ENCODE peak calls at places on chromosomes 3 and 15, in five cellular contexts. W, G, U, P and X are unnamed samples.

GRCh38 chr15:48634934-48635333 is 10.6 kb downstream of the FBN1 start:
- DNase-seq in W (no peak), G (no peak), U (peak), P (no peak), X (no peak)

GRCh38 chr3:189267981-189268613 is 96.3 kb downstream of the TPRG1 start:
- DNase-seq in W (no peak), G (no peak), U (peak), P (no peak), X (no peak)

GRCh38 chr15:37777006-37777405 is 157.4 kb upstream of the TMCO5A start:
- DNase-seq in W (no peak), G (no peak), U (no peak), P (no peak), X (no peak)

GRCh38 chr15:39266882-39267281 is 314.0 kb upstream of the THBS1 start:
- DNase-seq in W (no peak), G (no peak), U (no peak), P (no peak), X (no peak)

GRCh38 chr15:68447209-68447608 is 15.2 kb upstream of the ITGA11 start:
- DNase-seq in W (no peak), G (no peak), U (no peak), P (peak), X (no peak)

GRCh38 chr3:58640700-58641372 is 25.7 kb downstream of the FAM3D start:
- DNase-seq in W (peak), G (peak), U (peak), P (no peak), X (peak)

GRCh38 chr3:125236331-125236903 is 23.9 kb upstream of the SLC12A8 start:
- DNase-seq in W (no peak), G (peak), U (no peak), P (no peak), X (no peak)

GRCh38 chr15:61028427-61028826 is 200.7 kb downstream of the RORA start:
- DNase-seq in W (no peak), G (no peak), U (no peak), P (no peak), X (no peak)

GRCh38 chr15:38528279-38528678 is 36.3 kb downstream of the RASGRP1 start:
- DNase-seq in W (no peak), G (no peak), U (peak), P (no peak), X (no peak)

GRCh38 chr3:188747487-188747886 is 424.3 kb upstream of the TPRG1 start:
- DNase-seq in W (no peak), G (no peak), U (peak), P (no peak), X (no peak)

GRCh38 chr3:117722856-117723255 is 1013.3 kb downstream of the TUSC7 start:
- DNase-seq in W (no peak), G (no peak), U (no peak), P (no peak), X (no peak)

GRCh38 chr3:142279965-142280590 is 54.7 kb upstream of the GK5 start:
- DNase-seq in W (peak), G (no peak), U (peak), P (no peak), X (peak)

GRCh38 chr3:196638922-196639516 is 475 bp upstream of the NRROS start:
- DNase-seq in W (no peak), G (no peak), U (no peak), P (no peak), X (no peak)

GRCh38 chr3:189275852-189276251 is 104.1 kb downstream of the TPRG1 start:
- DNase-seq in W (no peak), G (no peak), U (no peak), P (no peak), X (no peak)

GRCh38 chr3:108053025-108053424 is 37.8 kb downstream of the CD47 start:
- DNase-seq in W (no peak), G (peak), U (no peak), P (no peak), X (no peak)

GRCh38 chr15:52098328-52098727 is 14.2 kb downstream of the BCL2L10 start:
- DNase-seq in W (no peak), G (no peak), U (no peak), P (no peak), X (no peak)

GRCh38 chr3:175215833-175216232 is 356.7 kb downstream of the NAALADL2 start:
- DNase-seq in W (no peak), G (no peak), U (no peak), P (no peak), X (no peak)

GRCh38 chr15:38068600-38068999 is 134.2 kb downstream of the TMCO5A start:
- DNase-seq in W (no peak), G (no peak), U (no peak), P (no peak), X (no peak)

GRCh38 chr3:41199866-41200668 is 762 bp downstream of the CTNNB1 start:
- DNase-seq in W (peak), G (peak), U (no peak), P (no peak), X (no peak)

GRCh38 chr3:197339841-197340520 is 41.6 kb upstream of the DLG1 start:
- DNase-seq in W (no peak), G (no peak), U (peak), P (no peak), X (peak)

GRCh38 chr15:99365232-99365631 is 114.0 kb downstream of the LRRC28 start:
- DNase-seq in W (no peak), G (no peak), U (no peak), P (no peak), X (no peak)

GRCh38 chr3:39501982-39502837 is 34.7 kb downstream of the MOBP start:
- DNase-seq in W (no peak), G (peak), U (no peak), P (no peak), X (no peak)

GRCh38 chr15:75648156-75649000 is 666 bp downstream of the SNX33 start:
- DNase-seq in W (no peak), G (peak), U (no peak), P (no peak), X (peak)

GRCh38 chr3:169117264-169117663 is 546.2 kb downstream of the MECOM start:
- DNase-seq in W (no peak), G (no peak), U (no peak), P (no peak), X (no peak)

GRCh38 chr3:21894459-21895083 is 143.6 kb upstream of the ZNF385D start:
- DNase-seq in W (no peak), G (no peak), U (peak), P (no peak), X (no peak)

GRCh38 chr15:90903733-90904536 is 833 bp downstream of the MAN2A2 start:
- DNase-seq in W (no peak), G (peak), U (no peak), P (no peak), X (no peak)

GRCh38 chr15:38069506-38069905 is 135.1 kb downstream of the TMCO5A start:
- DNase-seq in W (no peak), G (peak), U (peak), P (no peak), X (no peak)

GRCh38 chr3:26068890-26069289 is 279.0 kb downstream of the OXSM start:
- DNase-seq in W (no peak), G (no peak), U (no peak), P (no peak), X (no peak)

GRCh38 chr3:42652611-42653302 is 740 bp upstream of the ZBTB47 start:
- DNase-seq in W (no peak), G (peak), U (peak), P (peak), X (no peak)

GRCh38 chr3:126571078-126571477 is 12.3 kb upstream of the C3orf22 start:
- DNase-seq in W (no peak), G (no peak), U (no peak), P (peak), X (no peak)

GRCh38 chr15:100669260-100669659 is 66.9 kb downstream of the ASB7 start:
- DNase-seq in W (no peak), G (no peak), U (no peak), P (no peak), X (no peak)

GRCh38 chr3:171514466-171514865 is 54.3 kb upstream of the TNIK start:
- DNase-seq in W (no peak), G (no peak), U (no peak), P (no peak), X (no peak)

GRCh38 chr15:56468271-56468912 is 3.5 kb upstream of the MNS1 start:
- DNase-seq in W (no peak), G (no peak), U (peak), P (no peak), X (no peak)

GRCh38 chr3:138114431-138114918 is 933 bp downstream of the DZIP1L start:
- DNase-seq in W (no peak), G (no peak), U (peak), P (no peak), X (no peak)

GRCh38 chr3:181558870-181559269 is 152.9 kb upstream of the SOX2 start:
- DNase-seq in W (no peak), G (no peak), U (no peak), P (no peak), X (no peak)

GRCh38 chr3:159795050-159795449 is 193.6 kb upstream of the IL12A start:
- DNase-seq in W (no peak), G (no peak), U (no peak), P (no peak), X (no peak)

GRCh38 chr3:159788987-159789386 is 199.6 kb upstream of the IL12A start:
- DNase-seq in W (no peak), G (no peak), U (no peak), P (no peak), X (no peak)

GRCh38 chr3:159789742-159790635 is 198.6 kb upstream of the IL12A start:
- DNase-seq in W (no peak), G (no peak), U (no peak), P (no peak), X (no peak)

GRCh38 chr3:159791336-159791735 is 197.3 kb upstream of the IL12A start:
- DNase-seq in W (no peak), G (no peak), U (no peak), P (no peak), X (no peak)

DNA sequence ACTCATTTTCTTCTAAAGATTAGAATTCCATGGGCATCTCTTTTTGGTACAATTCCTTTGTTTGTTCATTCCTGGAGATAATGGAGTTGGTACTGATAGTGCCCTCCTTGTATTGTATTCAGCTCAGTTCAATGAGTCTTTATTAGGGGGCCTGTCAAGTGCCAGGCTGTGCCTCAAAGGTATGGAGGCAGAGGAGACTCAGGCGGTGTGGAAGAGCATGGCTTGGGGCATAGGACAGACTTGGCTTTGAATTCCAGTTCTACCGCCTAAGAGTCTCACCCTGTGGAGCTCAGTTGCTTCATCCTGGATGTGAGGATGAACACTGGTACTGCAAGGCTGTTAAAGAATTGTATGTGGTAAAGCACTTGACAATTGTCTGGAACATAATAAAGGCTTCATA is 196.6 kb upstream of the IL12A start:
- DNase-seq in W (no peak), G (no peak), U (no peak), P (no peak), X (no peak)
- TF ChIP-seq CTCF in W (no peak), G (no peak), U (no peak), P (peak), X (no peak)

DNA sequence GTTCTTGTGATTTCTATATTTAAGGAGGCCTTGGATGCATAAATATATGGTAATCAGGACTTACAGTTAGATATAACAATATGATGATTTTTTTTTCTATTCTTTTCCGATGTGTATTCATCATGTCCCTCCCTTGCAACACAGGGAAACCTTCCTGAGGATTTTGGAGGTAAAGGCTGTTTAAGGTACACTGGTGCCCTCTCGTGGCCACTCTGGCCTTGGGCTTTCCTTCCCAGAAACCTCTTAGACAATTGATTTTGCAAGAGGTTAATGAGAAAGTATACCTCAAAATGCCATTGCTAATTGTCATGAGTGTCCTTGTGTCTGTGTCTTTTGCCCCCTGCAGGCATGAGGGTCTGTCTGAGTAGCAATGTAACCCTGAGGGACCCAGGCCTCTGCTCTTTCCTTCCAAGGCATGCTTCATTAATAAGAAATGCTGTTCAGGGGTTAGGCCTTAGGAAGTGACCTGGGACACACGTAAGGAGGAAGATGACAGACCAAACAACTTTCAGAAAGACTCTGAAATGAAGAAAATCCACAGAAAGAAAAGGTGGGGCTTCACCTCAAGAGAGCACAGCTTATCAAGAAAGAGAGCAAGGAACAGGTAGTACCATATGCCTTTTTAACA is 70.3 kb upstream of the PPP2R3A start:
- DNase-seq in W (no peak), G (peak), U (peak), P (no peak), X (peak)
- TF ChIP-seq CTCF in W (peak), G (peak), U (peak), P (peak), X (peak)

GRCh38 chr3:170410428-170411029 is 8.1 kb upstream of the CLDN11 start:
- DNase-seq in W (no peak), G (no peak), U (peak), P (no peak), X (no peak)
- TF ChIP-seq CTCF in W (peak), G (peak), U (peak), P (peak), X (peak)

GRCh38 chr3:66983101-66983500 is 15.0 kb upstream of the KBTBD8 start:
- DNase-seq in W (no peak), G (no peak), U (no peak), P (no peak), X (no peak)
- TF ChIP-seq CTCF in W (no peak), G (no peak), U (no peak), P (no peak), X (no peak)

DNA sequence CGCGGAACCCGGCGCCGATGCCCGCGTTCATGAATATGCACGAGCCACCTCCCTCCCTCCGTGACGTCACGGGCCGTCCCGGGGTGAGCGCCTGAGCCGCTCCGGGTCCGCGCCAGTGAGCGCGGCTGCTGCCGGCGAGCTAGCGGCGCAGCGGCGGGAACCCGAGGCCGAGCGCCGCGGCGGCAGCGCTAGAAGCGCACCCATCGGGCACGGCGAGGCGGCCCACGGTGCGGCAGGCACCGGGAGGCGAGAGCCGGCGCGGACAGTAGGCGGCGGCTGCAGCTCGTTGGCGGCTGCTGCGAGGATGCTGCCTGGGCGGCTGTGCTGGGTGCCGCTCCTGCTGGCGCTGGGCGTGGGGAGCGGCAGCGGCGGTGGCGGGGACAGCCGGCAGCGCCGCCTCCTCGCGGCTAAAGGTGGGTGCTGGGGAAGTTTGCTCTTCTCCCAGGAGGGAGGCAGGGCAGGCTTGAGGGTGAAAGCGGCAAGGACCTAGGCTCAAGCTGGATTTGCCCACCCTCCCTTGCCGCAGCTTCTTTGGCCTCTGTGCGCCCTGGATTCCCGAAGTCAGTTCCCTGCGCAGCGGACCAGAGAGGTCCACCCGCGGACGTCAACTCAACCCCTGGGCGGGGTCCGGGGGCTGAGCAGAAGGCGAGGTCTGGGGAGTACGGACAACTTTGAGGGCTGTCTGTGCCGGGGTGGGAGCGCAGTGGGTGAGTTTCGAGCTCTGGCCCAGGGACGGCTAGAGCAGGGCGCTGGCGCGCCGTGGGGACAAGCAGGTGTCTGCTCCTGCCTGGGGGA is at the start of gene CLSTN2:
- DNase-seq in W (no peak), G (peak), U (peak), P (peak), X (peak)
- TF ChIP-seq CTCF in W (no peak), G (no peak), U (no peak), P (peak), X (no peak)

DNA sequence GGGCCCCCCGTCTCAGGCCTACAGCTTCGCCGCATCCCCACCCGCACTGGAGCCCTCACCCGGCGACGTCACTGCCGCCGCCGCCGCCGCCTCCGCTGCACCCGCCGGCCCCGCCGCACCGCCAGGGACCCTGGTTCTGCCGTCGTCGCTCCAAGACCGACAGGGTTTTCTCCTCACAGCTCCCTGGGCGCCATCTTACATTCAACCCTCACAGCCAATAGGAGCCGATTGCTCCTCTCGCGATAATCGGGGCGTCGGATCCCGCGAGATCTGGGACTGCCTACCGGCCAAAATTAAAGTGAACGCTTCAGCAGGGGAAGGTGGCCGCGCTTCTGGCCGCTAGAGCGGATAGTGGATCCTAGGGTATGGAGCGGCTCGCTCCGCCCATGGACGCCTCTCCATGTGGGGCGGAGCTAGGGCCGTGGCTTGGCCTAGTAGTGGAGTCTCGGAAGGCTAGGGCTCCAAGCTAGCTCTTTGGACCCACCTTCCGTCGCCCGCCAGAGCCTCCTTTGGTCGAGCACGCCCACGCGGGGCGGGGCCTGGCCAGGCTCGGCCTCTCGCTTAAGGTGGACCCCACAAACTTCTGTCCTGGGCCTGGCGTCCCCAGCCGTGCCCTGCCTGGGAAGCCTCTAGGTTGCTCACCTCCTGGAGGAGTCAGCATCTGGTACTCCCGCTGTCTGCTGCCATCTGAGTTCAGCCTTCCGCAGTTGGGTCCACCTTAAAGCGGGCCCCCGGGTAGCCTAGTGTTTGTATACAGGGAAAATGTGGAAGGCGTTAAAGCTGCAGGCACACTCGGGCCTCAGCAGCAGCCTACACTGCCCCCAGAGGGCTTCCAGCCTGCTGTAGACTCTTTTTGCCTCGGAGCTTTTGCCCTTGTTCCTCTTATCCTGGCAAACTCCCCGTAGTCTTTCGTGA is at the start of gene QRICH1:
- DNase-seq in W (peak), G (peak), U (peak), P (peak), X (peak)
- TF ChIP-seq CTCF in W (peak), G (peak), U (peak), P (peak), X (no peak)

GRCh38 chr3:13358051-13358450 is 62.1 kb downstream of the NUP210 start:
- DNase-seq in W (no peak), G (no peak), U (no peak), P (no peak), X (no peak)

GRCh38 chr3:13349823-13350222 is 70.3 kb downstream of the NUP210 start:
- DNase-seq in W (no peak), G (no peak), U (no peak), P (no peak), X (no peak)

GRCh38 chr3:13357074-13357473 is 63.0 kb downstream of the NUP210 start:
- DNase-seq in W (no peak), G (no peak), U (no peak), P (no peak), X (no peak)

GRCh38 chr3:13352621-13353131 is 67.4 kb downstream of the NUP210 start:
- DNase-seq in W (peak), G (no peak), U (peak), P (no peak), X (no peak)

DNA sequence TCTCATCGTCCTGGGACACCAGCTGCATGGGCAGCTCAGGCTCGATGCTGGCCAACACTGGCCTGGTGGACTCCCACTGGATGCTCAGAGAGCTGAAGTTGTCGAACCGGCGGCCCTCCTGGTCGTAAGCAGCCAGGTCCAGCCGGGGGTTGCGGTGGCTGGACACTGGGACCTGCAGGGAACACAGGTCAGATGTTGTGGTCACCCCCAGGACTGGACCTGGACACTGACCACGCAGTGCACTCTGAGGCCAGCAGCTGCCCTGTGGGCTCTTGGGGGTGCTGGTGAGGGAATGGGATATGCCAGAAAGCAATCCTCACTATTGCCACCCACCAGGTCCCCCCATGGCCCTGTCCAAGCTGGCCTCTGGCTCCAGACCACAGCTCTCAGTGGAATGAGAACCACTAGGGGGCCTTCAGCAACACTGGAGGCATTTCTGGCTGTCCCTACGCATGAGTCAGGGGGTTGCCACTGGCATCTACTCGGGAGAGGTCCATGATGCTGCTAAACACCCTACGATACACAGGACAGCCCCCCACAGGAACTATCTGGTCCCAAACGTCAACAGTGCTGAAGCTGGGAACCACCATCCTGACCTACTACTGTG is 66.1 kb downstream of the NUP210 start:
- DNase-seq in W (no peak), G (no peak), U (peak), P (no peak), X (no peak)
- TF ChIP-seq CTCF in W (no peak), G (no peak), U (peak), P (no peak), X (no peak)